ENCODE peak calls at places on chromosomes 4 and X, in five cellular contexts. D is hepatocyte, S is heart right ventricle, B is pancreas, C is NT2/D1. M is an unnamed sample. For H3K4me1 and H3K36me3, the result is how much of the 10 kb centered on the place peaks cover.

GRCh38 chrX:7552758-7553157 is 290.2 kb upstream of the VCX start:
- DNase-seq in S (no peak), C (no peak), D (no peak), B (no peak), M (no peak)

GRCh38 chrX:40267334-40268118 is 169.8 kb upstream of the BCOR start:
- DNase-seq in S (no peak), C (no peak), D (no peak), B (no peak), M (no peak)

GRCh38 chr4:77310931-77311330 is 153.9 kb downstream of the CCNG2 start:
- DNase-seq in B (no peak), D (peak), C (no peak), S (no peak), M (no peak)

GRCh38 chr4:121462660-121463261 is 81.9 kb upstream of the QRFPR start:
- DNase-seq in S (no peak), B (no peak), C (peak), D (peak), M (peak)

GRCh38 chr4:48275247-48275646 is 5.6 kb upstream of the TEC start:
- DNase-seq in C (no peak), S (no peak), B (no peak), D (no peak), M (no peak)

GRCh38 chrX:3346436-3347329 is at the start of gene MXRA5:
- DNase-seq in D (peak), S (peak), C (peak), B (peak), M (no peak)

GRCh38 chr4:138223191-138223910 is 18.8 kb downstream of the SLC7A11 start:
- DNase-seq in D (no peak), S (no peak), B (no peak), C (peak), M (peak)

GRCh38 chr4:29970626-29971025 is 749.5 kb upstream of the PCDH7 start:
- DNase-seq in B (no peak), D (peak), S (no peak), C (peak), M (peak)

GRCh38 chr4:9924750-9925149 is 96.5 kb downstream of the SLC2A9 start:
- DNase-seq in S (no peak), C (no peak), D (no peak), B (no peak), M (no peak)

GRCh38 chr4:84035568-84035967 is 463.5 kb downstream of the NKX6-1 start:
- DNase-seq in D (no peak), B (no peak), S (no peak), C (no peak), M (no peak)

GRCh38 chrX:41381685-41382084 is 47.7 kb downstream of the DDX3X start:
- DNase-seq in D (peak), C (peak), B (no peak), S (no peak), M (no peak)

GRCh38 chr4:159248383-159249178 is 145.7 kb downstream of the RAPGEF2 start:
- DNase-seq in C (no peak), S (no peak), D (peak), B (no peak), M (no peak)

GRCh38 chr4:88441696-88442095 is 15.2 kb upstream of the HERC5 start:
- DNase-seq in B (no peak), D (no peak), S (no peak), C (no peak), M (no peak)

GRCh38 chr4:76590847-76591281 is 155.8 kb downstream of the SHROOM3 start:
- DNase-seq in D (no peak), S (no peak), B (no peak), C (no peak), M (no peak)

GRCh38 chr4:119080721-119081541 is 54.7 kb upstream of the MYOZ2 start:
- DNase-seq in D (peak), C (no peak), B (no peak), S (no peak), M (no peak)

GRCh38 chrX:53287493-53288138 is 6.2 kb upstream of the IQSEC2 start:
- DNase-seq in B (no peak), C (no peak), S (peak), D (peak), M (no peak)

GRCh38 chr4:57124145-57124544 is 14.0 kb upstream of the IGFBP7 start:
- DNase-seq in D (no peak), C (no peak), S (no peak), B (no peak), M (no peak)

GRCh38 chr4:52657630-52658501 is 1.2 kb downstream of the USP46 start:
- DNase-seq in B (no peak), S (no peak), D (peak), C (no peak), M (peak)

GRCh38 chrX:105050921-105051320 is 169.6 kb downstream of the TEX13A start:
- DNase-seq in D (no peak), S (no peak), C (no peak), B (peak), M (no peak)

GRCh38 chr4:47705326-47705981 is 132.4 kb downstream of the CORIN start:
- DNase-seq in D (peak), S (no peak), B (no peak), C (no peak), M (no peak)

GRCh38 chrX:14032383-14032782 is 2.7 kb upstream of the GEMIN8 start:
- DNase-seq in B (no peak), S (no peak), D (peak), C (peak), M (peak)

GRCh38 chr4:149961876-149962597 is 116.2 kb upstream of the DCLK2 start:
- DNase-seq in D (peak), B (no peak), C (no peak), S (no peak), M (no peak)

GRCh38 chrX:108020631-108021030 is 24.2 kb upstream of the VSIG1 start:
- DNase-seq in S (no peak), B (no peak), D (no peak), C (no peak), M (no peak)

GRCh38 chr4:37891221-37892159 is 606 bp downstream of the TBC1D1 start:
- DNase-seq in B (no peak), D (no peak), C (no peak), S (no peak), M (no peak)

GRCh38 chr4:138297743-138298405 is 55.7 kb upstream of the SLC7A11 start:
- DNase-seq in C (no peak), D (no peak), B (no peak), S (no peak), M (no peak)

GRCh38 chr4:187603093-187603395 is 392.5 kb upstream of the ZFP42 start:
- DNase-seq in B (no peak), D (no peak), S (no peak), C (no peak), M (no peak)

GRCh38 chrX:16188687-16189086 is 21.4 kb downstream of the MAGEB17 start:
- DNase-seq in C (no peak), D (no peak), S (no peak), B (no peak), M (no peak)

GRCh38 chr4:98501383-98501782 is 157.0 kb downstream of the TSPAN5 start:
- DNase-seq in D (no peak), B (no peak), S (no peak), C (no peak), M (no peak)

GRCh38 chrX:13101439-13102139 is 57.2 kb upstream of the FAM9C start:
- DNase-seq in D (peak), B (no peak), C (no peak), S (peak), M (no peak)

GRCh38 chr4:118981839-118982381 is 93.3 kb downstream of the SYNPO2 start:
- DNase-seq in D (peak), S (no peak), B (no peak), C (peak), M (peak)

GRCh38 chr4:108484187-108484586 is 136.2 kb upstream of the RPL34 start:
- DNase-seq in D (no peak), C (no peak), S (no peak), B (no peak), M (no peak)

GRCh38 chr4:39614487-39615162 is 24.0 kb downstream of the SMIM14 start:
- DNase-seq in D (peak), S (no peak), B (no peak), C (no peak), M (no peak)

GRCh38 chrX:130726661-130727060 is 176.3 kb downstream of the ENOX2 start:
- DNase-seq in S (no peak), B (no peak), D (no peak), C (no peak), M (no peak)

GRCh38 chrX:124239324-124239723 is 93.1 kb upstream of the TEX13D start:
- DNase-seq in C (no peak), D (no peak), B (no peak), S (no peak), M (no peak)

GRCh38 chrX:133364201-133364600 is 51.1 kb downstream of the GPC4 start:
- DNase-seq in S (no peak), B (no peak), D (no peak), C (no peak), M (no peak)

GRCh38 chr4:86688026-86688425 is 93.9 kb downstream of the PTPN13 start:
- DNase-seq in S (no peak), C (no peak), B (no peak), D (no peak), M (no peak)

GRCh38 chr4:39043697-39044363 is 11.6 kb upstream of the TMEM156 start:
- DNase-seq in S (no peak), B (no peak), C (no peak), D (peak), M (no peak)

GRCh38 chr4:53461244-53461643 is 83.8 kb downstream of the FIP1L1 start:
- DNase-seq in S (no peak), B (no peak), D (no peak), C (no peak), M (no peak)

GRCh38 chrX:65894138-65894537 is 145.7 kb downstream of the VSIG4 start:
- DNase-seq in C (no peak), B (no peak), D (no peak), S (no peak), M (no peak)

GRCh38 chr4:92455329-92455839 is 151.6 kb downstream of the GRID2 start:
- DNase-seq in S (no peak), D (no peak), C (no peak), B (no peak), M (no peak)
- H3K4me1 ChIP-seq in S (under half), D (under half), C (under half), B (under half), M (under half)

GRCh38 chr4:1693131-1693896 is 9.2 kb upstream of the FAM53A start:
- DNase-seq in B (peak), S (peak), D (peak), C (peak), M (no peak)
- H3K36me3 ChIP-seq in B (under half), S (under half), D (under half), C (half or more), M (under half)

DNA sequence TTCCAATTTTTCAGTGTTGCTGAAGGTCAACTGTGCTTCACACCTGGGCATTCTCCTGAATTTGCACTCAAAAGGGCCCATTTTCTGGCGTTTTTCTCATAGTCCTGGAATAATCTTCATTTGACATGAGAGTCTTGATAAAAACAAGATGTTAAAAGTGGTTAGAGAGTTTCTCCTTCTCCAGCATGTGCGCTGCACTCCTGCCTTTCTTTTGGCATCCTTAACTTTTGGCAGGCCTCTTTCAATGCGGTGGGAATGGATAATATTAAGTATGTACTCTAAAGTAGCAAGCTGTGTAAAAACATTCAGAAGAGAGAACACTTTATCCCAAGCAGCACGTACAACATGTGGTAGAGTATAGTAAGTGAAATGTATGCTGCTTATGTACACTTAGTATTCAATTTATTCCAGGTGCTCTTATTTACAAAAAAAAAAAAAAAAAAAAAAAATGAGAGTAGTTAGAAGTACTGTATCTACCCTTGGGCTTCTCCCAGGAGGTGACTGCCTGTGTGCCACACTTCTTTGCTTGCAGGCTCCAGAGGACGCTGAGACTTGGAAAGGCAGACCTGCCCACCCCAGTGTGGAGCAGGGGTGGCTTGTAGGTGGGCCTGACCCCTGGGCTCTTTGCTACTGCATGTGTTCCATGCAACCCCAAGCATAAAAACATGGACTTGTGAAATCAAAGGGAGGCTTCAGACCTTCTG is 3.9 kb downstream of the FGF2 start:
- DNase-seq in D (peak), S (no peak), C (no peak), B (no peak), M (no peak)
- H3K4me1 ChIP-seq in D (under half), S (under half), C (under half), B (under half), M (under half)

GRCh38 chr4:7807351-7807921 is 132.2 kb downstream of the AFAP1 start:
- DNase-seq in D (no peak), C (no peak), S (no peak), B (no peak), M (no peak)

GRCh38 chr4:7808181-7808580 is 131.5 kb downstream of the AFAP1 start:
- DNase-seq in C (no peak), S (no peak), B (no peak), D (no peak), M (no peak)

GRCh38 chr4:7806080-7806630 is 133.5 kb downstream of the AFAP1 start:
- DNase-seq in C (no peak), D (no peak), B (no peak), S (peak), M (no peak)

GRCh38 chr4:7805533-7806079 is 134.1 kb downstream of the AFAP1 start:
- DNase-seq in S (no peak), B (no peak), C (no peak), D (peak), M (no peak)

GRCh38 chr4:7806724-7807123 is 132.9 kb downstream of the AFAP1 start:
- DNase-seq in C (no peak), S (no peak), D (no peak), B (no peak), M (no peak)
- H3K36me3 ChIP-seq in C (half or more), S (under half), D (under half), B (under half), M (under half)

DNA sequence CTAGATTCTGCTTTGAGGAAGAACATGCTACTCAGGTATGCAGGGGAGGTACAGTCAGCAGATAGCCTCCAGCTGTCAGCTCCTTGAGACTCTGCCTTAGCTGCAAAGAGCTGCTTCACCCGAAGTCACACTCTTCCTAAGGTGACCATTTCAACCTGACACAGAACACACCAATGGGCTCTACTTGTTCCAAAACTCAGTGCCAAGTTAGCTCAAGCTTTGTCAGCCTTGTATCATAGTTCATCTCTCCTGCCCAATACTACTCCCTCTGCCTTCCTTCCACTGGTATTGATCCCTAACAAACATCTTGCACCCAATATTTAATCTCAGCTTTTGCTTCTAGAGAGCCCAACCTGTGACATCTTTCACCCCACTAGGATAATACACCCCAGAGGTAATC is 7.8 kb upstream of the SMARCA1 start:
- DNase-seq in C (no peak), S (no peak), B (no peak), D (no peak), M (no peak)
- H3K4me1 ChIP-seq in C (under half), S (under half), B (under half), D (under half), M (under half)

DNA sequence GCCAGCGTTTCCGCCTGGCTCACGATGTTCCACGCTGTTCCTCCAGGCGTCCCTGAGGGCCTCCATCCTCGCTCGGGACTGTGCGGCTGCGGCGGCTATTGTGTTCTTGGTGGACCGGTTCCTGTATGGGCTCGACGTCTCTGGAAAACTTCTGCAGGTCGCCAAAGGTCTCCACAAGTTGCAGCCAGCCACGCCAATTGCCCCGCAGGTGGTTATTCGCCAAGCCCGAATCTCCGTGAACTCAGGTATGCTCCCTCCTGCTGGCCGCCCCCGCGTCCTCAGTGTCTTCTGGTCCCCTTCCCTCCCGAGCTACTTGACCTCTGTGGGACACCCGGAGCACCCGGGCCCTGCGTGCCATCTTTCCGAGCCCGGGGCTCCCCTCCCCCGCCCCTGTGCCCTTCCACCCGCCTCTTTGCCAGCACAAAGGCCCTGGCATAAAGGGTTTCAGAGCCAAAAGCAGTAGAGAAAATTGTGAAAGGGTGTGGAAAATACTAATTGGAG is 104.1 kb downstream of the NEUROG2 start:
- DNase-seq in B (peak), C (no peak), S (peak), D (no peak), M (no peak)
- H3K36me3 ChIP-seq in B (under half), C (under half), S (under half), D (under half), M (under half)

GRCh38 chr4:81652069-81652478 is 180.4 kb upstream of the RASGEF1B start:
- DNase-seq in S (no peak), C (no peak), D (no peak), B (no peak), M (no peak)

GRCh38 chr4:81651500-81651899 is 179.8 kb upstream of the RASGEF1B start:
- DNase-seq in D (peak), B (no peak), C (no peak), S (no peak), M (no peak)

GRCh38 chr4:81647388-81647787 is 175.7 kb upstream of the RASGEF1B start:
- DNase-seq in S (no peak), D (no peak), C (peak), B (no peak), M (peak)

GRCh38 chr4:81648576-81649272 is 177.0 kb upstream of the RASGEF1B start:
- DNase-seq in B (no peak), S (no peak), D (no peak), C (no peak), M (no peak)

GRCh38 chr4:81650871-81651270 is 179.2 kb upstream of the RASGEF1B start:
- DNase-seq in D (peak), B (no peak), S (no peak), C (no peak), M (no peak)
- H3K4me1 ChIP-seq in D (under half), B (under half), S (under half), C (under half), M (under half)

DNA sequence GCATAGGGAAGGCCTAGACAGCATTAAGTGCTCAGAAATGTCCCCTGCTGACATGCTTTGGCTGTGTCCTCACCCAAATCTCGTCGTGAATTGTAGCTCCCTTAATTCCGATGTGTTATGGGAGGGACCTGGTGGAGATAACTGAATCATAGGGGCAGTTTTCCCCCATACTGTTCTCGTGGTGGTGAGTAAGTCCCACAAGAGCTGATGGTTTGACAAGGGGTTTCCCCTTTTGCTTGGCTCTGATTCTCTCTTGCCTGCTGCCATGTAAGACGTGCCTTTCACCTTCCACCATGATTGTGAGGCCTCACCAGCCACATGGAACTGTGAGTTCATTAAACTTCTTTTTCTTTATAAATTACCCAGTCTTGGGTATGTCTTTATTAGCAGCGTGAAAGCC is 78.0 kb downstream of the NSUN7 start:
- DNase-seq in S (no peak), B (no peak), C (no peak), D (no peak), M (no peak)
- H3K36me3 ChIP-seq in S (under half), B (under half), C (under half), D (under half), M (under half)

GRCh38 chr4:55032179-55032578 is 93.2 kb downstream of the KDR start:
- DNase-seq in D (no peak), S (no peak), C (no peak), B (no peak), M (no peak)

GRCh38 chr4:55032788-55033187 is 92.6 kb downstream of the KDR start:
- DNase-seq in S (no peak), D (peak), C (no peak), B (no peak), M (no peak)

GRCh38 chr4:55031158-55031557 is 94.2 kb downstream of the KDR start:
- DNase-seq in S (no peak), D (no peak), B (no peak), C (no peak), M (no peak)

GRCh38 chr4:55035892-55036291 is 89.5 kb downstream of the KDR start:
- DNase-seq in D (no peak), C (no peak), S (no peak), B (no peak), M (no peak)

GRCh38 chr4:55033296-55033695 is 92.1 kb downstream of the KDR start:
- DNase-seq in B (no peak), S (no peak), D (no peak), C (no peak), M (no peak)
- H3K4me1 ChIP-seq in B (under half), S (under half), D (under half), C (under half), M (under half)

GRCh38 chr4:44448548-44449443 is at the start of gene KCTD8:
- DNase-seq in D (peak), S (peak), C (peak), B (peak), M (peak)
- H3K36me3 ChIP-seq in D (under half), S (under half), C (under half), B (under half), M (under half)

M was measured in iPS DF 6.9.